ENCODE peak calls at places on chromosome 13, in nine cellular contexts. U, B, C, R, E, H, F, Q and M are unnamed samples.

GRCh38 chr13:32208860-32209259 is 106.3 kb downstream of the ZAR1L start:
- DNase-seq in U (no peak), B (no peak), C (no peak), R (no peak), E (no peak), H (no peak), F (no peak), Q (no peak), M (no peak)

GRCh38 chr13:112688560-112689497 is 1.0 kb upstream of the ATP11A start:
- DNase-seq in U (peak), B (peak), C (no peak), R (peak), E (no peak), H (peak), F (no peak), Q (peak), M (peak)

GRCh38 chr13:21637296-21637695 is 33.3 kb upstream of the MICU2 start:
- DNase-seq in U (no peak), B (peak), C (no peak), R (no peak), E (no peak), H (no peak), F (no peak), Q (peak), M (peak)

GRCh38 chr13:67619346-67619745 is 389.2 kb upstream of the PCDH9 start:
- DNase-seq in U (no peak), B (no peak), C (no peak), R (no peak), E (no peak), H (no peak), F (no peak), Q (no peak), M (no peak)

GRCh38 chr13:44259045-44260042 is 114.3 kb upstream of the SERP2 start:
- DNase-seq in U (peak), B (peak), C (no peak), R (peak), E (no peak), H (no peak), F (no peak), Q (peak), M (peak)

GRCh38 chr13:30153871-30154426 is 153.4 kb downstream of the KATNAL1 start:
- DNase-seq in U (no peak), B (no peak), C (peak), R (no peak), E (no peak), H (no peak), F (peak), Q (peak), M (no peak)

GRCh38 chr13:28220166-28220565 is 81.8 kb downstream of the PAN3 start:
- DNase-seq in U (no peak), B (no peak), C (no peak), R (peak), E (no peak), H (no peak), F (no peak), Q (peak), M (no peak)

GRCh38 chr13:73079359-73079758 is 20.6 kb downstream of the KLF5 start:
- DNase-seq in U (no peak), B (no peak), C (no peak), R (no peak), E (no peak), H (no peak), F (no peak), Q (no peak), M (no peak)

GRCh38 chr13:40152145-40152544 is 496.7 kb downstream of the COG6 start:
- DNase-seq in U (no peak), B (no peak), C (no peak), R (peak), E (no peak), H (no peak), F (no peak), Q (peak), M (no peak)

GRCh38 chr13:40549500-40550094 is 116.8 kb downstream of the FOXO1 start:
- DNase-seq in U (no peak), B (no peak), C (no peak), R (peak), E (no peak), H (no peak), F (peak), Q (peak), M (no peak)

GRCh38 chr13:30848332-30849027 is 57.6 kb upstream of the MEDAG start:
- DNase-seq in U (no peak), B (no peak), C (no peak), R (no peak), E (no peak), H (no peak), F (no peak), Q (no peak), M (no peak)

GRCh38 chr13:99323488-99323887 is 16.3 kb upstream of the GPR183 start:
- DNase-seq in U (no peak), B (no peak), C (no peak), R (peak), E (no peak), H (no peak), F (no peak), Q (no peak), M (no peak)

GRCh38 chr13:62524498-62524897 is 1108.8 kb upstream of the PCDH20 start:
- DNase-seq in U (no peak), B (no peak), C (no peak), R (no peak), E (no peak), H (no peak), F (no peak), Q (no peak), M (no peak)

GRCh38 chr13:99015606-99016520 is 38.0 kb upstream of the DOCK9 start:
- DNase-seq in U (no peak), B (no peak), C (no peak), R (peak), E (no peak), H (peak), F (no peak), Q (no peak), M (no peak)

GRCh38 chr13:51912091-51912490 is 50.3 kb downstream of the CCDC70 start:
- DNase-seq in U (no peak), B (no peak), C (peak), R (no peak), E (no peak), H (peak), F (no peak), Q (no peak), M (no peak)

GRCh38 chr13:43895940-43896339 is 16.2 kb downstream of the LACC1 start:
- DNase-seq in U (no peak), B (no peak), C (no peak), R (peak), E (no peak), H (no peak), F (no peak), Q (no peak), M (no peak)